ENCODE peak calls at places on chromosomes 12 and 14, in seven cellular contexts. A is NCI-H748 treated with DMSO at 0.1 percent for 48 hours; V is astrocyte; R is cardiac fibroblast; I is fibroblast of pulmonary artery; Q is NCI-H1694; B is activated T-helper 1 cell treated with anti-CD3 and anti-CD28 coated beads, Interleukin-2, amount 50 U/mL, for 16 hours. Y is an unnamed sample.

GRCh38 chr12:85530486-85530885 is 250.5 kb downstream of the ALX1 start:
- DNase-seq in A (no peak), V (no peak), R (no peak), I (no peak), Q (no peak), B (no peak), Y (no peak)

GRCh38 chr12:114400925-114401324 is 5.0 kb downstream of the TBX5 start:
- DNase-seq in A (no peak), V (no peak), R (peak; percentile 80), I (peak; percentile 73), Q (no peak), B (no peak), Y (no peak)

GRCh38 chr12:81644503-81644902 is 114.6 kb downstream of the PPFIA2 start:
- DNase-seq in A (peak; percentile 54), V (peak; percentile 42), R (peak; percentile 66), I (peak; percentile 69), Q (peak; percentile 55), B (no peak), Y (peak; percentile 15)

GRCh38 chr14:74712499-74713394 is at the start of the genes AREL1 and FCF1:
- DNase-seq in A (no peak), V (peak; percentile 86), R (peak; percentile 90), I (peak; percentile 92), Q (no peak), B (peak; percentile 68), Y (peak; percentile 89)

GRCh38 chr12:100539209-100539608 is 34.3 kb upstream of the GAS2L3 start:
- DNase-seq in A (no peak), V (peak; percentile 31), R (peak; percentile 45), I (peak; percentile 64), Q (no peak), B (no peak), Y (no peak)

GRCh38 chr14:61337893-61338292 is 16.5 kb downstream of the PRKCH start:
- DNase-seq in A (no peak), V (no peak), R (no peak), I (no peak), Q (no peak), B (peak; percentile 51), Y (no peak)

GRCh38 chr12:5840900-5841299 is 104.2 kb downstream of the ANO2 start:
- DNase-seq in A (no peak), V (no peak), R (no peak), I (no peak), Q (no peak), B (no peak), Y (no peak)

GRCh38 chr14:68784995-68785816 is 7.7 kb downstream of the ZFP36L1 start:
- DNase-seq in A (no peak), V (peak; percentile 90), R (peak; percentile 85), I (peak; percentile 75), Q (no peak), B (no peak), Y (peak; percentile 50)

GRCh38 chr12:49092816-49093406 is 1.7 kb downstream of the DHH start:
- DNase-seq in A (no peak), V (no peak), R (no peak), I (no peak), Q (no peak), B (no peak), Y (no peak)

GRCh38 chr12:50567926-50568325 is 63.1 kb downstream of the DIP2B start:
- DNase-seq in A (no peak), V (no peak), R (no peak), I (peak; percentile 18), Q (no peak), B (no peak), Y (no peak)

GRCh38 chr12:54032627-54033100 is at the start of gene HOXC5:
- DNase-seq in A (peak; percentile 81), V (peak; percentile 4), R (peak; percentile 64), I (peak; percentile 71), Q (peak; percentile 95), B (peak; percentile 30), Y (peak; percentile 66)

GRCh38 chr12:82474798-82475184 is 116.5 kb downstream of the METTL25 start:
- DNase-seq in A (no peak), V (peak; percentile 12), R (peak; percentile 27), I (peak; percentile 51), Q (no peak), B (no peak), Y (no peak)

GRCh38 chr12:101740566-101740965 is 1.3 kb upstream of the SYCP3 start:
- DNase-seq in A (no peak), V (no peak), R (no peak), I (no peak), Q (no peak), B (no peak), Y (no peak)

GRCh38 chr12:62604856-62605255 is 138.2 kb downstream of the MON2 start:
- DNase-seq in A (no peak), V (peak; percentile 51), R (peak; percentile 45), I (peak; percentile 31), Q (no peak), B (no peak), Y (no peak)

GRCh38 chr12:129753596-129753995 is 150.2 kb downstream of the TMEM132D start:
- DNase-seq in A (no peak), V (peak; percentile 82), R (peak; percentile 8), I (peak; percentile 6), Q (no peak), B (no peak), Y (no peak)

GRCh38 chr14:89282191-89282590 is 134.8 kb downstream of the FOXN3 start:
- DNase-seq in A (no peak), V (no peak), R (no peak), I (no peak), Q (no peak), B (no peak), Y (no peak)

GRCh38 chr12:117343849-117344248 is 17.6 kb downstream of the NOS1 start:
- DNase-seq in A (no peak), V (no peak), R (no peak), I (no peak), Q (no peak), B (no peak), Y (no peak)

GRCh38 chr12:79522657-79523386 is 167.9 kb downstream of the PAWR start:
- DNase-seq in A (no peak), V (no peak), R (no peak), I (no peak), Q (no peak), B (no peak), Y (no peak)

GRCh38 chr12:112906712-112907414 is at the start of gene OAS1:
- DNase-seq in A (no peak), V (peak; percentile 15), R (peak; percentile 81), I (peak; percentile 48), Q (no peak), B (no peak), Y (no peak)

GRCh38 chr12:3225796-3226180 is 148.6 kb downstream of the TSPAN9 start:
- DNase-seq in A (no peak), V (peak; percentile 24), R (no peak), I (no peak), Q (no peak), B (no peak), Y (no peak)

GRCh38 chr12:6062427-6063378 is 61.8 kb downstream of the VWF start:
- DNase-seq in A (peak; percentile 3), V (no peak), R (peak; percentile 62), I (peak; percentile 66), Q (peak; percentile 34), B (peak; percentile 29), Y (peak; percentile 54)

GRCh38 chr12:31868980-31869379 is 90.2 kb upstream of the RESF1 start:
- DNase-seq in A (peak; percentile 82), V (peak; percentile 36), R (peak; percentile 92), I (peak; percentile 87), Q (peak; percentile 81), B (no peak), Y (peak; percentile 89)

GRCh38 chr12:93707836-93708235 is 30.7 kb downstream of the CRADD start:
- DNase-seq in A (no peak), V (peak; percentile 78), R (no peak), I (no peak), Q (no peak), B (no peak), Y (no peak)

GRCh38 chr12:122060069-122060468 is 18.5 kb upstream of the MLXIP start:
- DNase-seq in A (no peak), V (no peak), R (peak; percentile 14), I (no peak), Q (no peak), B (no peak), Y (no peak)

GRCh38 chr14:104315625-104316024 is 177.2 kb downstream of the KIF26A start:
- DNase-seq in A (no peak), V (no peak), R (no peak), I (no peak), Q (no peak), B (no peak), Y (peak; percentile 2)

GRCh38 chr12:52246720-52247621 is 13.9 kb downstream of the KRT7 start:
- DNase-seq in A (peak; percentile 30), V (no peak), R (no peak), I (no peak), Q (peak; percentile 64), B (no peak), Y (peak; percentile 95)

GRCh38 chr14:52338282-52338681 is 24.2 kb downstream of the PTGER2 start:
- DNase-seq in A (no peak), V (peak; percentile 61), R (peak; percentile 71), I (peak; percentile 74), Q (peak; percentile 6), B (no peak), Y (no peak)

GRCh38 chr14:73491256-73491976 is 683 bp downstream of the RIOX1 start:
- DNase-seq in A (peak; percentile 47), V (peak; percentile 65), R (peak; percentile 61), I (peak; percentile 60), Q (no peak), B (peak; percentile 58), Y (peak; percentile 70)

GRCh38 chr12:114320101-114320500 is 85.8 kb downstream of the TBX5 start:
- DNase-seq in A (no peak), V (no peak), R (no peak), I (no peak), Q (no peak), B (no peak), Y (no peak)

GRCh38 chr12:117466677-117467362 is 105.4 kb upstream of the NOS1 start:
- DNase-seq in A (no peak), V (no peak), R (no peak), I (no peak), Q (no peak), B (no peak), Y (peak; percentile 7)

GRCh38 chr14:69673578-69674305 is 62.3 kb downstream of the SUSD6 start:
- DNase-seq in A (no peak), V (no peak), R (no peak), I (no peak), Q (no peak), B (no peak), Y (no peak)

GRCh38 chr12:4443616-4444015 is 2.0 kb downstream of the FGF6 start:
- DNase-seq in A (no peak), V (no peak), R (no peak), I (no peak), Q (no peak), B (no peak), Y (no peak)

GRCh38 chr12:114665411-114666181 is 18.4 kb downstream of the TBX3 start:
- DNase-seq in A (no peak), V (no peak), R (no peak), I (no peak), Q (no peak), B (no peak), Y (no peak)

GRCh38 chr12:130087222-130087621 is 75.0 kb upstream of the FZD10 start:
- DNase-seq in A (no peak), V (no peak), R (no peak), I (no peak), Q (no peak), B (no peak), Y (no peak)

GRCh38 chr12:45268672-45269406 is 52.9 kb downstream of the ANO6 start:
- DNase-seq in A (peak; percentile 11), V (peak; percentile 94), R (peak; percentile 96), I (peak; percentile 94), Q (no peak), B (no peak), Y (peak; percentile 82)

GRCh38 chr14:68544150-68544892 is 248.5 kb downstream of the ZFP36L1 start:
- DNase-seq in A (no peak), V (peak; percentile 100), R (peak; percentile 100), I (peak; percentile 99), Q (no peak), B (no peak), Y (peak; percentile 87)

GRCh38 chr12:89571481-89572190 is 45.8 kb upstream of the POC1B start:
- DNase-seq in A (no peak), V (peak; percentile 22), R (peak; percentile 61), I (peak; percentile 42), Q (no peak), B (no peak), Y (no peak)

GRCh38 chr12:104415308-104415980 is 41.3 kb upstream of the CHST11 start:
- DNase-seq in A (no peak), V (no peak), R (no peak), I (no peak), Q (no peak), B (no peak), Y (no peak)